ENCODE peak calls at places on chromosomes 16 and 17, in five cellular contexts. P, T, X, N and A are unnamed samples.

GRCh38 chr17:58475985-58476384 is 12.2 kb downstream of the HSF5 start:
- DNase-seq in P (no peak), T (no peak), X (no peak), N (no peak), A (no peak)

GRCh38 chr17:21278304-21279197 is 6.0 kb upstream of the MAP2K3 start:
- DNase-seq in P (no peak), T (no peak), X (no peak), N (no peak), A (no peak)

GRCh38 chr17:45265823-45266222 is 3.9 kb upstream of the SPATA32 start:
- DNase-seq in P (no peak), T (no peak), X (no peak), N (peak; percentile 72), A (no peak)

GRCh38 chr16:56332464-56333079 is 92.8 kb downstream of the AMFR start:
- DNase-seq in P (no peak), T (peak; percentile 63), X (no peak), N (peak; percentile 55), A (peak; percentile 79)

GRCh38 chr17:20925091-20925490 is 117.7 kb downstream of the USP22 start:
- DNase-seq in P (no peak), T (no peak), X (no peak), N (peak; percentile 40), A (no peak)

GRCh38 chr16:86304868-86305267 is 205.5 kb upstream of the FOXF1 start:
- DNase-seq in P (no peak), T (no peak), X (no peak), N (no peak), A (no peak)

GRCh38 chr16:3461120-3461519 is 17.6 kb downstream of the NAA60 start:
- DNase-seq in P (no peak), T (no peak), X (no peak), N (no peak), A (no peak)

GRCh38 chr17:64020068-64020766 is at the start of gene ICAM2:
- DNase-seq in P (peak; percentile 84), T (peak; percentile 63), X (no peak), N (no peak), A (no peak)

GRCh38 chr17:147796-148740 is 10.7 kb downstream of the SCGB1C2 start:
- DNase-seq in P (peak; percentile 49), T (no peak), X (no peak), N (no peak), A (no peak)

GRCh38 chr17:20189322-20189721 is 180.2 kb downstream of the SPECC1 start:
- DNase-seq in P (no peak), T (no peak), X (no peak), N (no peak), A (no peak)

GRCh38 chr17:43803758-43804157 is 23.5 kb downstream of the CFAP97D1 start:
- DNase-seq in P (no peak), T (no peak), X (no peak), N (no peak), A (peak; percentile 23)

GRCh38 chr17:54899721-54900456 is 763 bp upstream of the TOM1L1 start:
- DNase-seq in P (no peak), T (no peak), X (peak; percentile 58), N (no peak), A (peak; percentile 6)

GRCh38 chr17:58666858-58667267 is 25.0 kb downstream of the TEX14 start:
- DNase-seq in P (no peak), T (peak; percentile 66), X (no peak), N (peak; percentile 48), A (no peak)

GRCh38 chr16:83577201-83577600 is 230.6 kb upstream of the HSBP1 start:
- DNase-seq in P (no peak), T (no peak), X (no peak), N (no peak), A (no peak)

GRCh38 chr17:2184993-2185931 is 118.3 kb downstream of the SMG6 start:
- DNase-seq in P (no peak), T (no peak), X (no peak), N (no peak), A (no peak)

GRCh38 chr16:56603589-56603988 is 4.8 kb upstream of the MT2A start:
- DNase-seq in P (no peak), T (peak; percentile 37), X (peak; percentile 52), N (peak; percentile 63), A (no peak)

GRCh38 chr17:68314916-68315535 is 23.7 kb downstream of the ARSG start:
- DNase-seq in P (no peak), T (no peak), X (no peak), N (peak; percentile 18), A (no peak)

GRCh38 chr16:22660441-22661160 is 149.9 kb downstream of the NPIPB5 start:
- DNase-seq in P (peak; percentile 34), T (no peak), X (no peak), N (no peak), A (no peak)

GRCh38 chr17:36844601-36845000 is 92.7 kb upstream of the LHX1 start:
- DNase-seq in P (no peak), T (no peak), X (no peak), N (no peak), A (no peak)

GRCh38 chr16:89324056-89325010 is 106.8 kb downstream of the ZNF778 start:
- DNase-seq in P (no peak), T (no peak), X (no peak), N (peak; percentile 82), A (no peak)

GRCh38 chr17:58335061-58335731 is 6.6 kb upstream of the TSPOAP1 start:
- DNase-seq in P (no peak), T (no peak), X (no peak), N (no peak), A (no peak)

GRCh38 chr17:17129466-17129865 is 76.7 kb downstream of the PLD6 start:
- DNase-seq in P (no peak), T (no peak), X (no peak), N (no peak), A (no peak)

GRCh38 chr16:85055503-85056210 is 28.1 kb downstream of the KIAA0513 start:
- DNase-seq in P (no peak), T (no peak), X (no peak), N (peak; percentile 76), A (no peak)

GRCh38 chr17:2936771-2937321 is 126.6 kb downstream of the OR1D5 start:
- DNase-seq in P (no peak), T (no peak), X (no peak), N (no peak), A (no peak)

DNA sequence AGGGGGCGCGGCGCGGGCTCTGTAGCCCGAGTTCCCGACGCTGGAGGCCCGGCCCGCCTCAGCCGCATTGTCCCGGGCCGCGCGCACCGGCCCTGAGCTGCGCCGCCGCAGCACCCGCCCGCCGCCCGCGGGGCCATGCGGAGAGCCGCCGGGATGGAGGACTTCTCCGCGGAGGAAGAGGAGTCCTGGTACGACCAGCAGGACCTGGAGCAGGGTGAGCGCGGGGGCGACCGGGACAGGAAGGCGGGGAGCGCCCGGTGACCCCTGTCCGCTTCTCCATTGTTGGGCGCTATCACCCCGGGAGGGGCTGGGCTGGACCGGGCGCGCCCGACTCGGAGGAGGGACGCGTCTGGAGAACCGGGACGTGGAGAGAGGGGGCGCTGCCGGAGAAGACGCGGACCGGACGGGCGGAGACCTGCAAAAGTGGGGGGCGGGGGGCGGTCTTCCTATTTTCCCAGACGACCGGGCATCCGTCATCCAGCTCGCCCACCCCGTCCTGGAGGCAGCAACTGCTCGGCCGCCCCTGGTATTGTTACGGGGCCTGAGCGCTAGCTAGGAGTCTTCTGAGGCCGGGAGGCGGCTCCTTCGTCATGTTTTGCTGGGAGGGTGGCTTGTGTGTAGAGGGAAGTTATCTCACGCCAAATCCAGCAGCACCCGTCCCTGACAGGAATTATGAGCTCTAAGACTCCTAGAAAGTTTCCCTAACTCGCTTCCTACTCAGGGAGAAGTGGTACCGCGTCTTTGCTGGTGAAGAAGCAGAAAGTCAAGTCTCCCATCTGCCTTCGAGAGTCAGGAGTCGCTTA is 678 bp downstream of the CDR2L start:
- DNase-seq in P (peak; percentile 93), T (peak; percentile 85), X (peak; percentile 76), N (peak; percentile 69), A (peak; percentile 78)
- TF ChIP-seq CTCF in P (no peak), T (peak; percentile 59), X (peak; percentile 33), N (peak; percentile 55), A (no peak)

DNA sequence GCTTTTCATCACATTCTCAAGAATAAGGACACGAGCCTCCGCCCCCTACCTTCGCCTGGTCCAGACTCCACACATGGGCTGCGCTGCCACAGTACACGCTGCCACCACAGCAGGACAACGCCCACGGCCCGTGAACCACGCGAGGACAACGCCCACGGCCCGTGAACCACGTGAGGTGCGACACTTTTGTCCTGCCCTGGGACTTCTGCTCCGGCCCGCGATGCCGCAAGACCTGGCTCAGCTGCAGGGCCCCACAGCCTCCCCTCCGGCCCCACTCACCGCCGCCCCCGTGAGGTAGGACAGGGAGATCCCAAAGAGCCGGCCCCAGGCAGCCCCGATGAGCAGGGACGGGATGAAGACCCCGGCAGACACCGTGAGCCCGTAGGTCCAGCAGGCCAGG is 5.9 kb upstream of the CCDC154 start:
- DNase-seq in P (no peak), T (no peak), X (no peak), N (no peak), A (no peak)
- TF ChIP-seq CTCF in P (no peak), T (no peak), X (peak; percentile 22), N (peak; percentile 9), A (no peak)

GRCh38 chr17:61399131-61400057 is at the start of gene TBX2:
- DNase-seq in P (no peak), T (peak; percentile 84), X (peak; percentile 94), N (peak; percentile 91), A (peak; percentile 69)
- TF ChIP-seq CTCF in P (no peak), T (peak; percentile 13), X (no peak), N (no peak), A (no peak)

GRCh38 chr17:27530791-27531391 is 74.6 kb downstream of the KSR1 start:
- DNase-seq in P (no peak), T (no peak), X (no peak), N (peak; percentile 85), A (no peak)

GRCh38 chr17:27531469-27531948 is 75.3 kb downstream of the KSR1 start:
- DNase-seq in P (no peak), T (no peak), X (no peak), N (no peak), A (no peak)

GRCh38 chr17:27532269-27533067 is 76.2 kb downstream of the KSR1 start:
- DNase-seq in P (no peak), T (no peak), X (no peak), N (peak; percentile 99), A (no peak)

GRCh38 chr17:27526603-27527002 is 70.4 kb downstream of the KSR1 start:
- DNase-seq in P (no peak), T (no peak), X (no peak), N (peak; percentile 71), A (peak; percentile 30)

DNA sequence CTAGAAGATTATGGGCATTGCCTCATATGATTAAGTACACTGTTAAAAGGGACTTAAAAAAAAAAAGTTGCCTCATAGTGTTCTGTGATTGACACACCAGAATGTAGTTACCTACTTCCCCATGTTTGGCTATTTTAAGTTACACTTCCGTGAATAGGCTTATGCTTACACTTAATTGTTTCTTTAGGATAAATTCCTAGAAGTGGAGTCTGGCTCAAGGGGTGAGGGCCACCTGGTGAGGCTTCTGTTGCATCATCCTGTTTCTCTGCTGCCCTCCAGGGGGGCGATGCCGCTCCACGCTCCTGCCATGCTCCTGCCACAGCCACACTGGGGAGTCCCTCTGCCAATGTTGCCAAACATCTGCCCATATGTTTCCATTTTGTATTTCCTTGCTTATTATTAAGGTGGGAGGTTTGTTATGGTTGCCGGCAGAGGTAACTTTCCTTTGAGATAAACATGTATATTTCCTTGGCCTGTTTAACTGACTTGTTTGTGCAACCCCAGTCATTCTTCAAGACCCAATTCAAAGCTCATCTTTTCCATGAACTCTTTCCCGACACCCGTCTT is 73.1 kb downstream of the KSR1 start:
- DNase-seq in P (no peak), T (no peak), X (no peak), N (peak; percentile 88), A (no peak)
- TF ChIP-seq CTCF in P (no peak), T (no peak), X (no peak), N (no peak), A (no peak)

GRCh38 chr16:29899516-29900101 is at the start of gene SEZ6L2:
- DNase-seq in P (no peak), T (peak; percentile 81), X (peak; percentile 96), N (peak; percentile 97), A (peak; percentile 98)
- TF ChIP-seq CTCF in P (no peak), T (peak; percentile 12), X (peak; percentile 44), N (peak; percentile 57), A (no peak)